ENCODE peak calls at places on chromosome 18, in four cellular contexts. E is GM12878, S is HepG2, M is K562. Y is an unnamed sample.

GRCh38 chr18:11148655-11149440 is 521 bp downstream of the PIEZO2 start:
- DNase-seq in E (no peak), S (no peak), M (no peak), Y (no peak)

GRCh38 chr18:57063601-57064000 is 83.3 kb upstream of the BOD1L2 start:
- DNase-seq in E (no peak), S (no peak), M (no peak), Y (no peak)

GRCh38 chr18:61551586-61551985 is 218.4 kb downstream of the CDH20 start:
- DNase-seq in E (peak; percentile 7), S (peak; percentile 46), M (peak; percentile 47), Y (peak; percentile 53)

GRCh38 chr18:5424903-5425302 is 118.9 kb downstream of the EPB41L3 start:
- DNase-seq in E (no peak), S (peak; percentile 26), M (peak; percentile 34), Y (peak; percentile 8)

GRCh38 chr18:23196119-23197004 is 61.1 kb downstream of the CABLES1 start:
- DNase-seq in E (no peak), S (no peak), M (no peak), Y (no peak)

GRCh38 chr18:2494921-2495320 is 76.4 kb downstream of the METTL4 start:
- DNase-seq in E (no peak), S (no peak), M (no peak), Y (no peak)

GRCh38 chr18:13800505-13801259 is 23.3 kb upstream of the MC5R start:
- DNase-seq in E (no peak), S (peak; percentile 49), M (peak; percentile 56), Y (peak; percentile 58)

GRCh38 chr18:23519725-23520124 is 16.4 kb downstream of the RMC1 start:
- DNase-seq in E (no peak), S (no peak), M (no peak), Y (no peak)

GRCh38 chr18:49359732-49360444 is 100.6 kb downstream of the DYM start:
- DNase-seq in E (peak; percentile 27), S (no peak), M (no peak), Y (no peak)

GRCh38 chr18:79516441-79516931 is 120.8 kb downstream of the NFATC1 start:
- DNase-seq in E (no peak), S (no peak), M (no peak), Y (no peak)

GRCh38 chr18:26863122-26863879 is 2.2 kb downstream of the AQP4 start:
- DNase-seq in E (no peak), S (no peak), M (no peak), Y (peak; percentile 69)

GRCh38 chr18:51122266-51123045 is 75.0 kb downstream of the MEX3C start:
- DNase-seq in E (no peak), S (no peak), M (no peak), Y (no peak)

GRCh38 chr18:80189197-80189865 is 58.0 kb downstream of the PARD6G start:
- DNase-seq in E (no peak), S (no peak), M (no peak), Y (no peak)

GRCh38 chr18:6956495-6956894 is 161.1 kb downstream of the LAMA1 start:
- DNase-seq in E (no peak), S (no peak), M (no peak), Y (no peak)

GRCh38 chr18:46433121-46433826 is 223.7 kb downstream of the LOXHD1 start:
- DNase-seq in E (no peak), S (no peak), M (no peak), Y (no peak)

GRCh38 chr18:53946561-53946960 is 277.9 kb downstream of the MBD2 start:
- DNase-seq in E (no peak), S (no peak), M (no peak), Y (no peak)

GRCh38 chr18:21179590-21180220 is 62.3 kb upstream of the GREB1L start:
- DNase-seq in E (peak; percentile 32), S (peak; percentile 52), M (peak; percentile 68), Y (peak; percentile 79)

GRCh38 chr18:46271488-46271887 is 167.3 kb downstream of the HAUS1 start:
- DNase-seq in E (no peak), S (no peak), M (no peak), Y (no peak)

GRCh38 chr18:46169464-46169941 is 65.3 kb downstream of the HAUS1 start:
- DNase-seq in E (no peak), S (peak; percentile 58), M (peak; percentile 51), Y (no peak)

GRCh38 chr18:2536493-2536892 is 34.8 kb downstream of the METTL4 start:
- DNase-seq in E (no peak), S (no peak), M (no peak), Y (no peak)

GRCh38 chr18:11005528-11005927 is 143.8 kb downstream of the PIEZO2 start:
- DNase-seq in E (peak; percentile 58), S (peak; percentile 99), M (no peak), Y (no peak)

GRCh38 chr18:5456577-5457466 is 87.0 kb downstream of the EPB41L3 start:
- DNase-seq in E (no peak), S (peak; percentile 7), M (no peak), Y (peak; percentile 26)

GRCh38 chr18:7626922-7627440 is 59.9 kb downstream of the PTPRM start:
- DNase-seq in E (no peak), S (peak; percentile 93), M (no peak), Y (no peak)

GRCh38 chr18:39998332-39998731 is 1956.7 kb upstream of the PIK3C3 start:
- DNase-seq in E (no peak), S (no peak), M (no peak), Y (no peak)

GRCh38 chr18:56556907-56557306 is 81.5 kb downstream of the TXNL1 start:
- DNase-seq in E (no peak), S (no peak), M (no peak), Y (no peak)

GRCh38 chr18:60445341-60445740 is 72.8 kb upstream of the MC4R start:
- DNase-seq in E (no peak), S (no peak), M (no peak), Y (no peak)

GRCh38 chr18:29154196-29154757 is 977.3 kb upstream of the CDH2 start:
- DNase-seq in E (no peak), S (no peak), M (no peak), Y (no peak)

GRCh38 chr18:6056171-6056932 is 161.0 kb upstream of the TMEM200C start:
- DNase-seq in E (no peak), S (peak; percentile 57), M (no peak), Y (peak; percentile 10)

GRCh38 chr18:30970201-30970816 is 72.2 kb downstream of the DSC3 start:
- DNase-seq in E (no peak), S (peak; percentile 31), M (peak; percentile 60), Y (peak; percentile 48)

GRCh38 chr18:36667811-36668210 is 161.0 kb downstream of the TPGS2 start:
- DNase-seq in E (no peak), S (no peak), M (no peak), Y (no peak)

GRCh38 chr18:59229191-59229590 is 9.2 kb downstream of the GRP start:
- DNase-seq in E (no peak), S (no peak), M (no peak), Y (no peak)

DNA sequence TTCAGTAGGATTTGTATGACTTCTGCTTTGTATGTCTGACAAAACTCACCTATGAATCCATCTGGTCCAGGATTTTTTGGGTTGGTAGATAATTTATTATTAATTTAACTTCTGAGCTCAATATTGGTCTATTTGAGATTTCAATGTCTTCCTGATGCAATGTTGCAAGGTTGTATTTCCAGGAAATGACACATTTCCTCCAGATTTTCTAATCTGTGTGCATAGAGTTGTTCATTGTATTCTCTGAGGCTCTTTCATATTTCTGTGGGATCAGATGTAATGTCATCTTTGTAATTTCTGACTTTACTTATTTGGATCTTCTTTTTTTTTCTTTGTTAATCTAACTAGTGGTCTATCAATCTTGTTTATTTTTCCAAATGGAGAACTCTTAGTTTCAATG is 584.7 kb upstream of the SETBP1 start:
- DNase-seq in E (no peak), S (no peak), M (no peak), Y (no peak)
- TF ChIP-seq BHLHE40 in E (no peak), S (no peak), M (no peak), Y (no peak)

GRCh38 chr18:47492691-47493090 is 241.2 kb upstream of the SKOR2 start:
- DNase-seq in E (no peak), S (no peak), M (no peak), Y (no peak)
- TF ChIP-seq SP1 in E (no peak), S (no peak), M (no peak), Y (no peak)

GRCh38 chr18:62576858-62577512 is 54.2 kb downstream of the ZCCHC2 start:
- DNase-seq in E (no peak), S (no peak), M (no peak), Y (no peak)

GRCh38 chr18:62578980-62579511 is 56.2 kb downstream of the ZCCHC2 start:
- DNase-seq in E (no peak), S (no peak), M (no peak), Y (peak; percentile 15)

GRCh38 chr18:62574776-62575175 is 52.0 kb downstream of the ZCCHC2 start:
- DNase-seq in E (no peak), S (no peak), M (no peak), Y (no peak)

GRCh38 chr18:62576277-62576676 is 53.5 kb downstream of the ZCCHC2 start:
- DNase-seq in E (no peak), S (no peak), M (no peak), Y (no peak)

DNA sequence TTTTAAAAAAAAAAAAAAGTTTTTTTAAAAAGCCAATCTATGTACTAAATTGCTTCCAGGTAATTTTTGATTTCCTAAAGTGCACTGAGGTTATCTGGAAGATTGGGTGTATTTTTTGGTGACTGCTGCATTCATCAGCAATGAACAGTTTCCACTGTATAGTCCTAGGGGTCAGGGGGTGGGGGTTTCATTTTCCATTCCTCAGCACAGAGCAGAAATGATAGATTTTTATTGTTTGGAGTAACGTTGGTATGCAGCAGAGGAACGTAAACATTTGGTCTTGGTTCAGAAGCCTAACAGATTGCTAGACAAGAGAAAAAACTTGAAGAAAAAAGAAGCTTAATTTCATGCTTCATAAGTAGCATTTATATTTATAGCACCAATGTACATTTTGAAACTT is 54.9 kb downstream of the ZCCHC2 start:
- DNase-seq in E (no peak), S (no peak), M (no peak), Y (no peak)
- TF ChIP-seq TARDBP in E (no peak), S (no peak), M (no peak), Y (no peak)

GRCh38 chr18:69655816-69656215 is 255.1 kb downstream of the DOK6 start:
- DNase-seq in E (no peak), S (no peak), M (no peak), Y (no peak)

GRCh38 chr18:69659142-69659651 is 258.5 kb downstream of the DOK6 start:
- DNase-seq in E (no peak), S (peak; percentile 73), M (no peak), Y (no peak)

DNA sequence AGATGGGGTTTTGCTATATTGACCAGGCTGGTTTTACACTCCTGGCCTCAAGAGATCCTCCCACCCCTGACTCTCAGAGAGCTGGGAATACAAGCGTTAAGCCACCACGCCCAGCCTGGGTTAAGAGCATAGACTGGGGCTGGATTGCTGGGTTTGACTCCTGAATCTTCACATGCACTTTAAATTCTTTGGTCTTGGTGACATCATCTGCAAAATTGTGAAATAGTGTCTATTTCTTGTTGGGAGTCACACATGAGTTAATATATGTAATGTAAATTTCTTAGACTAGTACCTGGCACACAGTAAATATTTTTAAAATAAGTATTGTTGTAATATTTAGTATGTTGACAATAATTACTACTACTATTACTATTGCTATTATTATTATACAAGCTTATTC is 257.4 kb downstream of the DOK6 start:
- DNase-seq in E (no peak), S (peak; percentile 8), M (no peak), Y (no peak)
- TF ChIP-seq BHLHE40 in E (no peak), S (no peak), M (no peak), Y (no peak)

Y was measured in HEK293T.